ENCODE peak calls at places on chromosome 17, in five cellular contexts. One of them, this sample, is unnamed.

GRCh38 chr17:76585649-76586593 is at the start of gene ST6GALNAC2:
- DNase-seq in neural crest cell: peak
- DNase-seq in progenitor cell of endocrine pancreas: peak
- DNase-seq in choroid plexus epithelial cell: no peak
- DNase-seq in glutamatergic neuron: peak
- DNase-seq in this sample: peak

GRCh38 chr17:80712089-80712488 is 167.5 kb downstream of the RPTOR start:
- DNase-seq in glutamatergic neuron: no peak
- DNase-seq in choroid plexus epithelial cell: no peak
- DNase-seq in progenitor cell of endocrine pancreas: no peak
- DNase-seq in neural crest cell: no peak
- DNase-seq in this sample: no peak

GRCh38 chr17:59332890-59333377 is 1.5 kb downstream of the YPEL2 start:
- DNase-seq in neural crest cell: no peak
- DNase-seq in choroid plexus epithelial cell: peak
- DNase-seq in glutamatergic neuron: no peak
- DNase-seq in progenitor cell of endocrine pancreas: no peak
- DNase-seq in this sample: no peak

GRCh38 chr17:27807567-27808470 is 7.5 kb upstream of the NOS2 start:
- DNase-seq in glutamatergic neuron: no peak
- DNase-seq in progenitor cell of endocrine pancreas: no peak
- DNase-seq in neural crest cell: no peak
- DNase-seq in choroid plexus epithelial cell: no peak
- DNase-seq in this sample: no peak

GRCh38 chr17:49371178-49371834 is 9.3 kb upstream of the ZNF652 start:
- DNase-seq in neural crest cell: no peak
- DNase-seq in choroid plexus epithelial cell: no peak
- DNase-seq in glutamatergic neuron: no peak
- DNase-seq in progenitor cell of endocrine pancreas: no peak
- DNase-seq in this sample: no peak

GRCh38 chr17:12282056-12282455 is 261.4 kb downstream of the MAP2K4 start:
- DNase-seq in choroid plexus epithelial cell: peak
- DNase-seq in glutamatergic neuron: no peak
- DNase-seq in progenitor cell of endocrine pancreas: no peak
- DNase-seq in neural crest cell: no peak
- DNase-seq in this sample: no peak

GRCh38 chr17:65953316-65954147 is 238.4 kb downstream of the CEP112 start:
- DNase-seq in choroid plexus epithelial cell: peak
- DNase-seq in glutamatergic neuron: no peak
- DNase-seq in progenitor cell of endocrine pancreas: no peak
- DNase-seq in neural crest cell: no peak
- DNase-seq in this sample: no peak

GRCh38 chr17:27878776-27879562 is 14.2 kb downstream of the LYRM9 start:
- DNase-seq in choroid plexus epithelial cell: no peak
- DNase-seq in neural crest cell: no peak
- DNase-seq in progenitor cell of endocrine pancreas: no peak
- DNase-seq in glutamatergic neuron: no peak
- DNase-seq in this sample: no peak

GRCh38 chr17:6035801-6036394 is 34.3 kb upstream of the WSCD1 start:
- DNase-seq in progenitor cell of endocrine pancreas: no peak
- DNase-seq in choroid plexus epithelial cell: peak
- DNase-seq in neural crest cell: no peak
- DNase-seq in glutamatergic neuron: no peak
- DNase-seq in this sample: no peak

GRCh38 chr17:42679001-42679491 is 2.3 kb upstream of the PLEKHH3 start:
- DNase-seq in choroid plexus epithelial cell: peak
- DNase-seq in progenitor cell of endocrine pancreas: no peak
- DNase-seq in glutamatergic neuron: no peak
- DNase-seq in neural crest cell: no peak
- DNase-seq in this sample: no peak

GRCh38 chr17:19388791-19389190 is 1.8 kb upstream of the MFAP4 start:
- DNase-seq in progenitor cell of endocrine pancreas: no peak
- DNase-seq in glutamatergic neuron: no peak
- DNase-seq in choroid plexus epithelial cell: no peak
- DNase-seq in neural crest cell: no peak
- DNase-seq in this sample: no peak

GRCh38 chr17:3809135-3809534 is 8.1 kb upstream of the ITGAE start:
- DNase-seq in progenitor cell of endocrine pancreas: no peak
- DNase-seq in choroid plexus epithelial cell: no peak
- DNase-seq in glutamatergic neuron: no peak
- DNase-seq in neural crest cell: no peak
- DNase-seq in this sample: no peak

GRCh38 chr17:16880121-16880842 is 91.6 kb downstream of the TNFRSF13B start:
- DNase-seq in choroid plexus epithelial cell: no peak
- DNase-seq in neural crest cell: no peak
- DNase-seq in glutamatergic neuron: no peak
- DNase-seq in progenitor cell of endocrine pancreas: no peak
- DNase-seq in this sample: no peak

GRCh38 chr17:79925242-79925957 is 86.2 kb upstream of the CBX4 start:
- DNase-seq in glutamatergic neuron: no peak
- DNase-seq in progenitor cell of endocrine pancreas: no peak
- DNase-seq in choroid plexus epithelial cell: peak
- DNase-seq in neural crest cell: no peak
- DNase-seq in this sample: no peak

GRCh38 chr17:4175921-4176802 is 33.2 kb downstream of the CYB5D2 start:
- DNase-seq in progenitor cell of endocrine pancreas: no peak
- DNase-seq in choroid plexus epithelial cell: peak
- DNase-seq in neural crest cell: no peak
- DNase-seq in glutamatergic neuron: no peak
- DNase-seq in this sample: no peak

GRCh38 chr17:43445009-43445589 is 38.7 kb upstream of the DHX8 start:
- DNase-seq in glutamatergic neuron: no peak
- DNase-seq in neural crest cell: no peak
- DNase-seq in progenitor cell of endocrine pancreas: no peak
- DNase-seq in choroid plexus epithelial cell: no peak
- DNase-seq in this sample: no peak

GRCh38 chr17:66799839-66800537 is 34.9 kb upstream of the CACNG5 start:
- DNase-seq in choroid plexus epithelial cell: no peak
- DNase-seq in glutamatergic neuron: no peak
- DNase-seq in neural crest cell: no peak
- DNase-seq in progenitor cell of endocrine pancreas: no peak
- DNase-seq in this sample: no peak

GRCh38 chr17:45170280-45170975 is 8.8 kb downstream of the HEXIM2 start:
- DNase-seq in neural crest cell: no peak
- DNase-seq in choroid plexus epithelial cell: peak
- DNase-seq in glutamatergic neuron: no peak
- DNase-seq in progenitor cell of endocrine pancreas: no peak
- DNase-seq in this sample: no peak

GRCh38 chr17:7348478-7349242 is 3.3 kb upstream of the KCTD11 start:
- DNase-seq in progenitor cell of endocrine pancreas: no peak
- DNase-seq in neural crest cell: no peak
- DNase-seq in choroid plexus epithelial cell: no peak
- DNase-seq in glutamatergic neuron: no peak
- DNase-seq in this sample: no peak

GRCh38 chr17:76500745-76501017 is 542 bp downstream of the RHBDF2 start:
- DNase-seq in glutamatergic neuron: no peak
- DNase-seq in progenitor cell of endocrine pancreas: no peak
- DNase-seq in neural crest cell: no peak
- DNase-seq in choroid plexus epithelial cell: no peak
- DNase-seq in this sample: no peak

GRCh38 chr17:74314877-74315276 is 11.1 kb upstream of the KIF19 start:
- DNase-seq in choroid plexus epithelial cell: no peak
- DNase-seq in glutamatergic neuron: no peak
- DNase-seq in neural crest cell: no peak
- DNase-seq in progenitor cell of endocrine pancreas: no peak
- DNase-seq in this sample: no peak

GRCh38 chr17:73304971-73305786 is 6.6 kb downstream of the CDC42EP4 start:
- DNase-seq in progenitor cell of endocrine pancreas: no peak
- DNase-seq in neural crest cell: no peak
- DNase-seq in choroid plexus epithelial cell: peak
- DNase-seq in glutamatergic neuron: no peak
- DNase-seq in this sample: peak

GRCh38 chr17:49698005-49698404 is 9.8 kb downstream of the SLC35B1 start:
- DNase-seq in neural crest cell: no peak
- DNase-seq in choroid plexus epithelial cell: no peak
- DNase-seq in glutamatergic neuron: no peak
- DNase-seq in progenitor cell of endocrine pancreas: no peak
- DNase-seq in this sample: no peak

GRCh38 chr17:28880572-28880945 is 17.0 kb downstream of the FLOT2 start:
- DNase-seq in choroid plexus epithelial cell: no peak
- DNase-seq in glutamatergic neuron: no peak
- DNase-seq in progenitor cell of endocrine pancreas: no peak
- DNase-seq in neural crest cell: no peak
- DNase-seq in this sample: no peak

GRCh38 chr17:29595107-29595942 is 2.4 kb downstream of the ANKRD13B start:
- DNase-seq in choroid plexus epithelial cell: peak
- DNase-seq in neural crest cell: no peak
- DNase-seq in glutamatergic neuron: no peak
- DNase-seq in progenitor cell of endocrine pancreas: no peak
- DNase-seq in this sample: no peak

GRCh38 chr17:17020821-17021193 is 21.4 kb upstream of the MPRIP start:
- DNase-seq in glutamatergic neuron: no peak
- DNase-seq in neural crest cell: no peak
- DNase-seq in progenitor cell of endocrine pancreas: no peak
- DNase-seq in choroid plexus epithelial cell: no peak
- DNase-seq in this sample: no peak

GRCh38 chr17:27919120-27919519 is 26.0 kb upstream of the LYRM9 start:
- DNase-seq in choroid plexus epithelial cell: peak
- DNase-seq in neural crest cell: no peak
- DNase-seq in glutamatergic neuron: no peak
- DNase-seq in progenitor cell of endocrine pancreas: no peak
- DNase-seq in this sample: no peak

DNA sequence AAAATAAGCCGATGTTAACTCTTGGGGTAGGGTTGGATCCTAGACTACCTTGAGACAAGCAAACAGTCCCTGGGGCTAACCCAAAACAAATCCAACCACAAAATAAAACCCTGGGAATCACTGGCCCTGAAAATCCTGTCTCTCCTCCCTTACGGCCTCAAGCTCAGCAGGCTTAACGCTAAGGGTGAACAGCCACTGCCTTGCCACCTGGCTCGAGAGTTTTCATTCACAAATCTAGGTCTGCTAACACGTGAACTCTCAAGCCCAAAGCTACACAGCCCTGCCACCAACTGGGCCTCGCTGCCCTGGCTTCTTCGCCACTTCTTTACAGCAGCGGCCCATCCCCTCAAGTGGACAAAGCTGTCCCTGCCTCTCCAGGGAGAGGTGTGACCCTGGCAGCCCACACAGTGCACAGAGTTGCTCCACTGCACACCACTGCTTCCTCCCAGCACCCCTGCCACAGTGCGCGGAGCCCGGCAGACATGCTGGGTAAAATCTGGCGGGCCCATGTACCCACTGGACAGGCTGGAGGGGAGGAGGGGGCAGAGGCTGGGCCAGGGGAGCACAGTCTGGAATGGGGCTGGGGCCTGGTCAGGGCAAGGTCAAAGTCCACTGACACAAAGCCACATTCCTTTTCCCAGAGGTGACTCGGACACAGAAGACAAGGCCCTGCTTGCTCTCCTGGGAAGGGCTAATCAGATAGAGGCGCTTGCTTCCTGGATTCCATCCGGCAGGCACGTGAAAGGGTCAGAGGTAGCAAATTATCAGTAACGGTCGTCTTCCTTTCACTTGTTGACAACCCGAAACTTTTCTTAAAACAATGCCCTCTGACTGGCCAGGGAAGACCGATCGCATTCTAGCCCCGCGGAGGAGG is 996 bp downstream of the PCYT2 start:
- DNase-seq in neural crest cell: no peak
- DNase-seq in choroid plexus epithelial cell: no peak
- DNase-seq in progenitor cell of endocrine pancreas: peak
- DNase-seq in glutamatergic neuron: no peak
- DNase-seq in this sample: no peak
- TF ChIP-seq CTCF in neural crest cell: no peak
- TF ChIP-seq CTCF in choroid plexus epithelial cell: no peak
- TF ChIP-seq CTCF in progenitor cell of endocrine pancreas: no peak
- TF ChIP-seq CTCF in glutamatergic neuron: no peak
- TF ChIP-seq CTCF in this sample: no peak

DNA sequence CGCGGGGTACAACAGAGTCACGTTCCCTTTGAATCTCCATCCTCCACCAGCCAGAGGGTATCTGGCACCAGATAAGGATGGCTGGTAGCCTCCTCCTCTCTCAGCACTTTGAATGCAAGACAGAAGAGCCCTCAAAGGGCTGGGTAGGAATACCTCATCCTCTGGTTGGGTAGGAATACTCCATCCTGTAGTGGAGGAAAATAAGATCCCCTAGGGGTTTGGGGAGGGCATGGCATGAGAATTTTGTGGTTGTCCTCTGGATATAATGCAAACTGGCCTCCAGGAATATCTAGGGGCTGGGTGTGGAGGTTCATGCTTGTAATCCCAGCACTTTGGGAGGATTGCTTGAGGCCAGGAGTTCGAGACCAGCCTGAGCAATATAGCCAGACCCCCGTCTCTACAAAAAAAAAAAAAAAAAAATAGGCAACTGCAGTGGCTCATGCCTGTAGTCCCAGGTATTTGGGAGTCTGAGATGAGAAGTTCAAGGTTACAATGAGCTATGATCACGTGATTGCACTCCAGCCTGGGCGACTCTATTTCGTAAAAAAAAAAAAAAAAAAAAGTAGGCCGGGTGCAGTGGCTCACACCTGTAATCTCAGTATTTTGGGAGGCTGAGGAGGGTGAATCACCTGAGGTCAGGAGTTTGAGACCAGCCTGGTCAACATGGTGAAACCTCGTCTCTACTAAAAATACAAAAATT is 2.7 kb downstream of the IGFBP4 start:
- DNase-seq in glutamatergic neuron: no peak
- DNase-seq in neural crest cell: no peak
- DNase-seq in progenitor cell of endocrine pancreas: no peak
- DNase-seq in choroid plexus epithelial cell: peak
- DNase-seq in this sample: no peak
- TF ChIP-seq CTCF in glutamatergic neuron: no peak
- TF ChIP-seq CTCF in neural crest cell: no peak
- TF ChIP-seq CTCF in progenitor cell of endocrine pancreas: peak
- TF ChIP-seq CTCF in choroid plexus epithelial cell: peak
- TF ChIP-seq CTCF in this sample: no peak

DNA sequence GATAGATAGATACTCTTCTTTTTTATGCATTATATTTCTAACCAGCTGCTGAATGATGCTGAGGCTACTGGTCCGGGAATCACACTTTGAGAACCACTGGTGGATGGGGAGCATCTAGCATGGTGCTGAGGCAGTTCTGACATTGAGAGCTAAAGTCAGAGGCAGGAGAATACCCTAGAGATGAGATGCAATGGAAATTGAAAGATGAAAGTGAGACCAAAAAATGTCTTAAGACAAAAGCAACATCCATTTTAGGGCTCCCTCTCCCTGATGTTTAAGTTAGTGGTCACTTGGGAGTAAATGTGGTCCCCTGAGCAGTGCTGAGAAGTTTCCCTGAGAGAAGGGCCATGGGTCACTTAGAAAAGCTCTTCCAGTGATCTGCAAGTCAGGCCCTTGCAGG is 6.8 kb downstream of the PCTP start:
- DNase-seq in neural crest cell: no peak
- DNase-seq in glutamatergic neuron: no peak
- DNase-seq in progenitor cell of endocrine pancreas: no peak
- DNase-seq in choroid plexus epithelial cell: no peak
- DNase-seq in this sample: no peak
- TF ChIP-seq CTCF in neural crest cell: no peak
- TF ChIP-seq CTCF in glutamatergic neuron: no peak
- TF ChIP-seq CTCF in progenitor cell of endocrine pancreas: no peak
- TF ChIP-seq CTCF in choroid plexus epithelial cell: no peak
- TF ChIP-seq CTCF in this sample: no peak

GRCh38 chr17:56676807-56677206 is 83.3 kb downstream of the NOG start:
- DNase-seq in neural crest cell: no peak
- DNase-seq in progenitor cell of endocrine pancreas: no peak
- DNase-seq in glutamatergic neuron: no peak
- DNase-seq in choroid plexus epithelial cell: no peak
- DNase-seq in this sample: no peak
- TF ChIP-seq CTCF in neural crest cell: no peak
- TF ChIP-seq CTCF in progenitor cell of endocrine pancreas: no peak
- TF ChIP-seq CTCF in glutamatergic neuron: no peak
- TF ChIP-seq CTCF in choroid plexus epithelial cell: no peak
- TF ChIP-seq CTCF in this sample: no peak